ENCODE peak calls at places on chromosomes 16 and 17, in eight cellular contexts. J is AG08395; Y is A549; N is IMR-90; M is ACHN; S is NCI-H748 treated with DMSO at 0.1 percent for 48 hours; B is heart left ventricle; P is activated CD4-positive, CD25-positive, alpha-beta regulatory T cell treated with anti-CD3 and anti-CD28 coated beads, Interleukin-2, amount 50 U/mL, for 16 hours. U is an unnamed sample.

GRCh38 chr16:15970202-15970601 is 20.8 kb downstream of the ABCC1 start:
- DNase-seq in N (no peak), J (no peak), S (no peak), B (no peak), Y (peak), P (no peak), M (peak), U (no peak)

GRCh38 chr16:50354629-50355456 is 13.9 kb downstream of the BRD7 start:
- DNase-seq in S (peak), J (peak), Y (no peak), M (peak), P (no peak), N (no peak), B (no peak), U (no peak)

GRCh38 chr16:48556913-48557351 is 53.0 kb downstream of the N4BP1 start:
- DNase-seq in J (peak), B (no peak), S (no peak), M (peak), N (peak), Y (no peak), P (no peak), U (no peak)

GRCh38 chr17:4006745-4007211 is 42.5 kb upstream of the ATP2A3 start:
- DNase-seq in B (no peak), J (no peak), Y (no peak), N (no peak), S (no peak), M (no peak), P (no peak), U (no peak)

GRCh38 chr17:68399638-68400403 is 57.5 kb downstream of the WIPI1 start:
- DNase-seq in J (peak), Y (no peak), B (no peak), P (no peak), N (peak), M (no peak), S (no peak), U (no peak)

GRCh38 chr17:63774141-63774981 is at the start of gene DDX42:
- DNase-seq in J (peak), S (no peak), N (peak), Y (peak), P (peak), M (peak), B (peak), U (peak)

GRCh38 chr17:37490638-37491614 is 1.2 kb downstream of the DUSP14 start:
- DNase-seq in M (peak), N (peak), J (peak), B (no peak), S (no peak), Y (peak), P (no peak), U (peak)

GRCh38 chr17:19746517-19746916 is 1.6 kb downstream of the ALDH3A1 start:
- DNase-seq in M (no peak), B (no peak), J (no peak), S (no peak), P (no peak), Y (peak), N (no peak), U (no peak)

GRCh38 chr16:85894266-85894665 is 4.7 kb upstream of the IRF8 start:
- DNase-seq in N (no peak), M (no peak), P (no peak), S (no peak), Y (peak), B (no peak), J (no peak), U (no peak)

GRCh38 chr17:1224330-1224729 is 44.5 kb upstream of the ABR start:
- DNase-seq in N (no peak), S (no peak), Y (no peak), P (no peak), J (no peak), B (no peak), M (no peak), U (no peak)

GRCh38 chr17:40315678-40316570 is 6.9 kb downstream of the RARA start:
- DNase-seq in M (no peak), Y (no peak), J (no peak), S (no peak), B (no peak), P (no peak), N (no peak), U (peak)

GRCh38 chr17:79621151-79621940 is 10.5 kb upstream of the RBFOX3 start:
- DNase-seq in Y (no peak), J (no peak), N (no peak), B (peak), M (no peak), P (no peak), S (no peak), U (peak)

U was measured in ovary.